ENCODE peak calls at places on chromosome 2, in five cellular contexts. Q is HFFc6, A is neural crest cell, S is AG10803, P is heart left ventricle. W is an unnamed sample.

GRCh38 chr2:128395196-128395595 is 76.5 kb upstream of the HS6ST1 start:
- DNase-seq in Q (no peak), A (no peak), S (no peak), P (no peak), W (no peak)

GRCh38 chr2:29615183-29615582 is 306.2 kb downstream of the ALK start:
- DNase-seq in Q (no peak), A (no peak), S (no peak), P (no peak), W (no peak)

GRCh38 chr2:233387225-233387624 is 32.9 kb downstream of the DGKD start:
- DNase-seq in Q (no peak), A (no peak), S (no peak), P (no peak), W (no peak)

GRCh38 chr2:129087133-129087813 is 768.6 kb upstream of the HS6ST1 start:
- DNase-seq in Q (no peak), A (no peak), S (peak; percentile 35), P (no peak), W (no peak)

GRCh38 chr2:9984217-9984739 is 32.8 kb downstream of the GRHL1 start:
- DNase-seq in Q (peak; percentile 45), A (no peak), S (peak; percentile 75), P (no peak), W (no peak)

GRCh38 chr2:143473206-143473605 is 344.0 kb downstream of the ARHGAP15 start:
- DNase-seq in Q (peak; percentile 50), A (no peak), S (peak; percentile 62), P (no peak), W (no peak)

GRCh38 chr2:136327162-136327852 is 209.4 kb upstream of the CXCR4 start:
- DNase-seq in Q (no peak), A (no peak), S (no peak), P (no peak), W (no peak)

GRCh38 chr2:185618630-185619029 is 120.0 kb upstream of the FSIP2 start:
- DNase-seq in Q (no peak), A (no peak), S (no peak), P (no peak), W (no peak)

GRCh38 chr2:25222475-25223121 is 54.2 kb upstream of the POMC start:
- DNase-seq in Q (no peak), A (no peak), S (no peak), P (no peak), W (no peak)

GRCh38 chr2:188976545-188977268 is 2.5 kb downstream of the COL3A1 start:
- DNase-seq in Q (peak; percentile 70), A (no peak), S (peak; percentile 81), P (no peak), W (peak; percentile 52)

GRCh38 chr2:71716697-71717624 is 263.6 kb downstream of the DYSF start:
- DNase-seq in Q (peak; percentile 88), A (no peak), S (peak; percentile 93), P (peak; percentile 95), W (peak; percentile 36)

GRCh38 chr2:54639609-54640008 is 83.9 kb upstream of the EML6 start:
- DNase-seq in Q (no peak), A (no peak), S (no peak), P (no peak), W (no peak)

GRCh38 chr2:86280191-86280667 is 57.2 kb downstream of the REEP1 start:
- DNase-seq in Q (no peak), A (no peak), S (peak; percentile 13), P (no peak), W (no peak)

GRCh38 chr2:47225061-47225783 is 70.1 kb upstream of the STPG4 start:
- DNase-seq in Q (peak; percentile 65), A (no peak), S (peak; percentile 88), P (peak; percentile 75), W (peak; percentile 44)

GRCh38 chr2:186294489-186294888 is 191.6 kb upstream of the ZC3H15 start:
- DNase-seq in Q (no peak), A (no peak), S (no peak), P (no peak), W (no peak)

GRCh38 chr2:238401539-238401938 is 25.2 kb upstream of the ASB1 start:
- DNase-seq in Q (no peak), A (no peak), S (no peak), P (no peak), W (no peak)

GRCh38 chr2:165505514-165505913 is 36.0 kb downstream of the CSRNP3 start:
- DNase-seq in Q (no peak), A (no peak), S (no peak), P (no peak), W (no peak)

GRCh38 chr2:103959174-103960125 is 894.5 kb upstream of the POU3F3 start:
- DNase-seq in Q (no peak), A (peak; percentile 51), S (peak; percentile 2), P (peak; percentile 7), W (no peak)

GRCh38 chr2:84481702-84482101 is 22.6 kb upstream of the SUCLG1 start:
- DNase-seq in Q (peak; percentile 77), A (no peak), S (peak; percentile 74), P (no peak), W (no peak)

GRCh38 chr2:120511546-120512320 is 165.8 kb downstream of the INHBB start:
- DNase-seq in Q (no peak), A (peak; percentile 43), S (no peak), P (no peak), W (no peak)

GRCh38 chr2:112010751-112011150 is 44.3 kb upstream of the TMEM87B start:
- DNase-seq in Q (no peak), A (no peak), S (no peak), P (no peak), W (no peak)

GRCh38 chr2:30235008-30235655 is 3.8 kb downstream of the LBH start:
- DNase-seq in Q (no peak), A (no peak), S (peak; percentile 62), P (no peak), W (no peak)

GRCh38 chr2:177906041-177906718 is 166.4 kb downstream of the PDE11A start:
- DNase-seq in Q (peak; percentile 52), A (peak; percentile 87), S (peak; percentile 56), P (peak; percentile 15), W (no peak)

GRCh38 chr2:113857454-113857853 is 32.4 kb upstream of the ACTR3 start:
- DNase-seq in Q (no peak), A (no peak), S (no peak), P (no peak), W (no peak)

GRCh38 chr2:163044116-163044515 is 205.5 kb upstream of the KCNH7 start:
- DNase-seq in Q (no peak), A (no peak), S (no peak), P (no peak), W (no peak)

GRCh38 chr2:86831537-86831936 is 30.1 kb downstream of the CD8B start:
- DNase-seq in Q (no peak), A (no peak), S (no peak), P (no peak), W (no peak)

GRCh38 chr2:113842919-113843736 is 46.8 kb upstream of the ACTR3 start:
- DNase-seq in Q (peak; percentile 58), A (no peak), S (peak; percentile 98), P (no peak), W (peak; percentile 60)

GRCh38 chr2:167550448-167550847 is 662.2 kb downstream of the XIRP2 start:
- DNase-seq in Q (no peak), A (no peak), S (no peak), P (no peak), W (no peak)

DNA sequence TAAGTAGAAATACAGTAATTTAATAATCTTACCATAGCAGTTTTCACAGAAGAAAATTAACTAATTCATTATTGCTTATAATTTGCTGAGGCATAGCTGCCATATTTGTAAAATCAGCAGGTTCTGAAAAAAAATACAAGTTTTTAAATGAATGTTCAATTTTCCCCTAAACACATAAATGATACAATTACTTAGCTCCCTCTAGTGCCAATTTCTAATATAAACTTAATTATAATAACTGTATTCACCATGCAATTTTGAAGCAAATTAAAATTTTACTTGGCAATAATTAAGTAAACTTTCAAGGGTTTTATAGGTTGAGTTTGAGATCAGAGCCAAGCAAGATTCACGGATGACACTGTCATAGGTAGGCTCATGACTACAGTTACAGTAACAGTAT is 1321.6 kb upstream of the ACVR2A start:
- DNase-seq in Q (no peak), A (no peak), S (peak; percentile 1), P (no peak), W (no peak)
- TF ChIP-seq CTCF in Q (peak; percentile 73), A (peak; percentile 66), S (peak; percentile 26), P (peak; percentile 28), W (peak; percentile 9)

DNA sequence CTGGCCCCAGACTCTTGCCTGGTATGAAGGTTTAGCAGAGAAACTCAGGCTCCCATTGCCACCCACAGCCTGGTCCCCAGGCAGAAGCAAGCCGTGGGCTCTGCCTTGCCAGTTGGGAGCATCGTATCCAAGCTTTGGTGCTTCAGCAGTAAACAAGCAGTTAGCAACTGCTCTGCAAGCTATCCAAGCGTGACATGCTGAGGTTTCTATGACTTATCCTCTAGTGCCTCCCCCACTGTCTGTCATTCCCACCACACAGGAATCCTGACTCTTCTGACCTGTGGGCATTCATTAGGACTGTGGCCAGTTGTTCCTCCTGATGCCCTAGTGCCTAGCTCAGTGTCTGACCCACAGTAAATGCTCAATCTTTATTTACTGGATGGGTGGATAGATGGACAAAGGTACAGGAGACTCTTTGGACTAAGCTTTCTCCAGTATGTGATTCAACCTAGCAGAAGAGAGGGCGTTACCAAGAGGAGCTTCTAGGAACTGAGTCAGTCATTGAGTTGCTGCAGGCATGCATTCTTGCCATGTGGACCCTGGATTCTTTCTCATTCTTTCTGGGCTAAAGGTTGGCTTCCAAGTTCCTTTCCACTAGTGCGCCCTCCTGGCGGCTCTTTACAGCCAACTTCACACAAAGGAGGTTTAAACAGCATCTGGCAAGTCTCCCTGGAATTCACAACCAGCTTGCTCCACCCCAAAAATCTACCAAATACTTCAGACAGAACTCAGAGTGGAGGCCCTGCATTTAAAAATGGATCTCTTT is 40.6 kb upstream of the MRPL19 start:
- DNase-seq in Q (peak; percentile 99), A (no peak), S (peak; percentile 99), P (no peak), W (peak; percentile 91)
- TF ChIP-seq CTCF in Q (peak; percentile 74), A (no peak), S (peak; percentile 60), P (no peak), W (peak; percentile 45)

DNA sequence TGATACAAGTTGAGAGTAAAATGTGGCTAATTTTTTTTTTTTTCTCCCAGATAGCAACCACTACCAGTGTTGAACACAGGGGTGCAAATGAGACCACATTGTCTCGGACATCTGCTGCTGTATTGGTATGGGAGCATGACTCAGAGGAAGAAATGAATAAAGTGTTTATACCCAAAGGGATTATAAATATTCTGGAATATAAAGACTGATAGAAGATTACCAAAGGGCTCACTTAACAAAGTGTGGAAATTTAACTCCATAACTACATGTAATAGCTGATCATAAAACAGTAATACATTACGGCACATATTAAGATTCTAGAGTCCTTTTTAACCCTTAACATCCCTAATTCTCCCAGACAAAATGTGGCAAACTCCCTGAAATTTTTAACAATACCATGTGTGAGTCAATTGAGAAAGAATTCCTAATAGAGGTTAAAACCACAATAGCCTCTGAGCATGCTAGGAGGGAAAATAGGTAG is 1023.0 kb upstream of the ACVR2A start:
- DNase-seq in Q (no peak), A (no peak), S (peak; percentile 36), P (no peak), W (no peak)
- TF ChIP-seq CTCF in Q (no peak), A (no peak), S (peak; percentile 38), P (no peak), W (no peak)

GRCh38 chr2:118309201-118310015 is 221.1 kb downstream of the INSIG2 start:
- DNase-seq in Q (no peak), A (no peak), S (no peak), P (no peak), W (no peak)

GRCh38 chr2:118315606-118316005 is 227.3 kb downstream of the INSIG2 start:
- DNase-seq in Q (no peak), A (no peak), S (no peak), P (no peak), W (no peak)

GRCh38 chr2:118310878-118311442 is 222.7 kb downstream of the INSIG2 start:
- DNase-seq in Q (no peak), A (no peak), S (no peak), P (no peak), W (no peak)

GRCh38 chr2:118310016-118310877 is 222.0 kb downstream of the INSIG2 start:
- DNase-seq in Q (no peak), A (peak; percentile 33), S (peak; percentile 68), P (no peak), W (no peak)

GRCh38 chr2:118312963-118313756 is 224.9 kb downstream of the INSIG2 start:
- DNase-seq in Q (no peak), A (no peak), S (peak; percentile 25), P (no peak), W (no peak)
- TF ChIP-seq CTCF in Q (no peak), A (no peak), S (peak; percentile 15), P (no peak), W (no peak)